ENCODE peak calls at places on chromosomes 7 and 10, in six cellular contexts. P, V, E, O, A and B are unnamed samples.

GRCh38 chr10:28120043-28120749 is 121.3 kb upstream of the ODAD2 start:
- DNase-seq in O (no peak), E (no peak), V (peak), A (peak), P (no peak), B (no peak)

GRCh38 chr10:18446205-18446604 is 205.2 kb downstream of the NSUN6 start:
- DNase-seq in V (no peak), O (no peak), E (no peak), P (no peak), A (no peak), B (no peak)

GRCh38 chr7:119413314-119413805 is 859.6 kb upstream of the KCND2 start:
- DNase-seq in A (no peak), P (no peak), O (no peak), E (no peak), V (no peak), B (no peak)

GRCh38 chr7:28018446-28018845 is 162.1 kb downstream of the JAZF1 start:
- DNase-seq in O (no peak), V (no peak), A (peak), E (no peak), P (no peak), B (no peak)

GRCh38 chr10:66784796-66785195 is 141.0 kb upstream of the LRRTM3 start:
- DNase-seq in E (no peak), P (no peak), V (no peak), O (no peak), A (no peak), B (no peak)

GRCh38 chr10:23193435-23194074 is 1.4 kb downstream of the PTF1A start:
- DNase-seq in V (no peak), E (no peak), P (no peak), O (no peak), A (no peak), B (no peak)

GRCh38 chr7:131735151-131735550 is 178.7 kb upstream of the PODXL start:
- DNase-seq in A (no peak), P (no peak), E (no peak), V (peak), O (no peak), B (no peak)

GRCh38 chr10:79435271-79436065 is 10.0 kb downstream of the ZCCHC24 start:
- DNase-seq in E (no peak), P (no peak), V (peak), O (no peak), A (peak), B (no peak)

GRCh38 chr10:80497187-80498038 is 40.3 kb upstream of the SH2D4B start:
- DNase-seq in P (no peak), E (no peak), V (peak), A (peak), O (peak), B (no peak)

GRCh38 chr10:58791137-58791536 is 278.5 kb downstream of the BICC1 start:
- DNase-seq in V (peak), O (no peak), A (peak), E (no peak), P (no peak), B (no peak)

GRCh38 chr7:20365486-20365885 is 34.8 kb downstream of the ITGB8 start:
- DNase-seq in O (no peak), P (no peak), E (no peak), A (peak), V (peak), B (no peak)

GRCh38 chr10:132329565-132330485 is 2.2 kb upstream of the LRRC27 start:
- DNase-seq in V (peak), O (peak), A (peak), E (no peak), P (no peak), B (peak)
- H3K27ac ChIP-seq in V (no peak), O (peak), A (peak), E (no peak), P (no peak), B (peak)

GRCh38 chr10:5447611-5448071 is 35.3 kb downstream of the NET1 start:
- DNase-seq in A (peak), O (peak), V (no peak), P (no peak), E (no peak), B (no peak)
- H3K27ac ChIP-seq in A (peak), O (peak), V (no peak), P (peak), E (no peak), B (peak)

DNA sequence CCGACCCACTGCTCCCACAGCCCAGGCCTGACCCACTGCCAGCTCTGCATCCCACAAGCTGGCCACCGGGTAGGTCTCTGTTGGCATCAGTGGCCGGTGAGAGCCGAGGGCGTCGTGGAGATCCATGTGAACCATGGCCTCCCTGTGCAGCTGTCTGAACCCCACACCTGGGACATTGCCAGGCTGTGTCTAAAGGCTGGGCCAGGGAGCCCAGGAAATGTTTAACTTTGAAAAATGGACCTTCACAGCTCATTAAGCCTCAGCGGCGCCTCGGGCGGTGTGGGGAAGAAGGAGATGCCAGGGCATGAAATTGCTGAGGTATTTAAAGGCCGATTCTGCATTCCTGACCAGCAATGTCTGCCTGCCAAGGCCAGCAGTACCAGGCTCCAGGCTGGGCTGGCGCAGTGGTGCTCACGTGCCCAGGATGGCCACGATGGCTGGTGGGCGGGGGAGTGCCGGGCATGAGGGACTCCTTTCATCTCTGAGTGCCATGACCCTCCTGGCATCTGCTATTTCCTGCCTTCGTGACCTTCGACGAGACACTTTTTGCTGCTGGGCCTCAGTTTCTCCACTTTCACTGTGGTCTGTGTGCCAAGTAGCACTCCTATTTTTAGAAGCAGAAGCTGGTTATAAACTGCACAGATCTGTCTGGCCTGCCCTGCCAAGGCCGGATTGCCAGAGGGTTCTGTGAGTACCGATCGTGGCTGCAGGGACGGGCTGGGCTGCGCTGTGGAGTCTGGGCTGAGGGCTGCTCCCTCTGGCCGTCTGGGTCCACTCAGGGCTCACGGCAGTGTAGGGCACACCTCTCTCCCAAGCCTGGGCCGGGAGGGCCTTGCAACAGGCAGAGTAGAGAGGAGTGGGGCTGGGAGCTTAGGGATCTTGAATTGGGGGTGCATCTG is 21.8 kb downstream of the ELFN1 start:
- DNase-seq in O (no peak), V (no peak), P (no peak), E (peak), A (no peak), B (peak)
- H3K27ac ChIP-seq in O (no peak), V (no peak), P (peak), E (no peak), A (no peak), B (no peak)

DNA sequence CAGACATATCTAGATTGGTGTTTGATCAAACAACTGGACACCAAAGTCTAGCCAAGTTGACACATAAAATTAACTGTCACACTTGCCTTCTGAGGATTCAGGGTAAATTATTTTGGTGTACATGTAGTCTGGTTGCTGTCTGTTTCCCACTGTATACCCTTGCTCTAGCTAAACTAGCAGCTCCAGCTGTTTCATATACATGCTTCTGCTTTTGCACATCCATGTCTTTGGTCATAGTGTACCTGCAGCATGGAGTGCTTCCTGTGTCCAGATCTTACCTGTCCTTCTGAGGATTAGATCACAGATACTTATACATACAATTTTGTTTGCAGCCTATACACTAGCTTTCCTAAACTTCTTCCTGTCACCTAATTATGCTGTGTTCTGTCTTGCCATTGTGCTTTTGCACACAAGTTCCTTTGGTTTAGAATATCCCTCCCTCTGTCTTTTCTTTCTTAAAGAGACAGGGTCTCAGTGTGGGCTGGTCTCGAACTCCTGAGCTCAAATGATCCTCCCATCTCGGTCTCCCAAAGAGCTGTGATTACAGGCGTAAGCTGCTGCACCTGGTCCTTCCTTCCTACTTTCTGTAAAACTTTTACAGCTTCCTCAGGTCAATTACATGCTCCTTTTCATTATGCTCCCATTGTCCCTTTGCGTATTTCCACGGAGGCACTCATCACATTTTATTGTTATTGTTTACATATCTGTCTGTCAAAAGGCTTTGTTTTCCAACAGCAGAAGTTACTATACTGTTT is 33.8 kb downstream of the TPST1 start:
- DNase-seq in O (no peak), V (no peak), A (no peak), E (no peak), P (no peak), B (no peak)
- H3K27ac ChIP-seq in O (no peak), V (peak), A (peak), E (no peak), P (peak), B (no peak)

DNA sequence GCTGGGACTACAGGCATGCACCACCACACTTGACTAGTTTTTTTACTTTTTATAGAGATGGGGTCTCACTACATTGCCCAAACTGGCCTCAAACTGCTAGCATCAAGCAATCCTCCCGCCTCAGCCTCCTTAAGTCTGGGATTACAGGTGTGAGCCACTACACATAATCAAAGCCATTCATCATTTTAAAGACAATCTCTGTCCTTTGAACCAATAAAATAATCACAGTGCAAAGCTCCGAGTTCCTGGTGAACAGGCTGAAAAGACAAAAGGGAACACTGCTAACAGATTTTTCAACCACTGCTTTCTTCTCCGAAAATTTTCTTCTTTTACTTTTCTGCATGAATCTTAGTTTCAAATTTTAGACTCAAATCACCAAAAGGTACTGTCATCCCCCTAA is 58.5 kb downstream of the PARD3 start:
- DNase-seq in O (no peak), P (no peak), E (no peak), A (no peak), V (no peak), B (no peak)
- H3K27ac ChIP-seq in O (no peak), P (no peak), E (no peak), A (no peak), V (no peak), B (no peak)

GRCh38 chr7:76303057-76303828 is 770 bp downstream of the HSPB1 start:
- DNase-seq in A (peak), P (no peak), E (peak), V (peak), O (peak), B (peak)
- H3K27ac ChIP-seq in A (peak), P (peak), E (peak), V (peak), O (peak), B (peak)

GRCh38 chr7:7099584-7100014 is 82.7 kb upstream of the C1GALT1 start:
- DNase-seq in O (no peak), P (peak), E (no peak), V (peak), A (peak), B (no peak)
- H3K27ac ChIP-seq in O (no peak), P (no peak), E (peak), V (peak), A (no peak), B (no peak)

DNA sequence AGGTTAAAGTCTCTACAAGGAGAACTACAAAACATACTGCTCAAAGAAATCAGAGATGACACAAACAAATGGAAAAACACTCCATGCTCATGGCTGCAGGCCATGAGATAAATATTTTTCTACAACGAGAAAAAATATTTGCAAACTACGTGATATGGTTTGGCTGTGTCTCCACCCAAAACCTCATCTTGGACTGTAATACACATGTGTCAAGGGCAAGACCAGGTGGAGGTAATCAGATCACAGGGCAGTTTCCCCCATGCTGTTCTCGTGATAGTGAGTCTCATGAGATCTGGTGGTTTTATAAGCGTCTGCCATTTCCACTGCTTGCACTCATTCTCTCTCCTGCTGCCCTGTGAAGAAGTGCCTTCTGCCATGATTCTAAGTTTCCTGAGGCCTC is 57.8 kb downstream of the COA1 start:
- DNase-seq in O (no peak), E (no peak), A (no peak), P (no peak), V (no peak), B (no peak)
- H3K27ac ChIP-seq in O (no peak), E (no peak), A (no peak), P (no peak), V (no peak), B (no peak)

GRCh38 chr7:95607477-95608010 is 11.2 kb upstream of the PDK4 start:
- DNase-seq in E (no peak), V (no peak), O (no peak), A (peak), P (no peak), B (peak)
- H3K27ac ChIP-seq in E (no peak), V (no peak), O (no peak), A (peak), P (peak), B (peak)